ENCODE peak calls at places on chromosomes 5 and 9, in five cellular contexts. H is CD8-positive, alpha-beta T cell; D is activated naive CD8-positive, alpha-beta T cell treated with anti-CD3 and anti-CD28 coated beads, Interleukin-2, amount 10 ng/mL, durations not matched to agents 7 days and 5 days; O is left cardiac atrium; X is stimulated activated effector memory CD8-positive, alpha-beta T cell treated with anti-CD3 and anti-CD28 coated beads, Interleukin-12 subunit alpha, Interleukin-12 subunit beta, amount 100 ng/mL, for 72 hours. Y is an unnamed sample.
A peak's percentile ranks its signal among the peaks of the same experiment; 100 is the strongest.

GRCh38 chr9:18888241-18888794 is 144.7 kb downstream of the SAXO1 start:
- ATAC-seq in D (no peak), O (peak; percentile 86), X (no peak), H (no peak), Y (no peak)

GRCh38 chr9:71762900-71763653 is 5.2 kb downstream of the CEMIP2 start:
- ATAC-seq in O (no peak), X (no peak), D (no peak), H (no peak), Y (no peak)

GRCh38 chr9:29773676-29774075 is 2200.4 kb upstream of the C9orf72 start:
- ATAC-seq in O (no peak), D (no peak), H (no peak), X (no peak), Y (no peak)

GRCh38 chr5:74375271-74375670 is 265.3 kb downstream of the ENC1 start:
- ATAC-seq in D (no peak), H (no peak), O (no peak), X (no peak), Y (no peak)

GRCh38 chr5:132463808-132464154 is 26.8 kb downstream of the IRF1 start:
- ATAC-seq in X (no peak), H (no peak), O (no peak), D (no peak), Y (no peak)

GRCh38 chr5:172771439-172772111 is 580 bp upstream of the DUSP1 start:
- ATAC-seq in X (no peak), D (no peak), O (no peak), H (peak; percentile 5), Y (no peak)

GRCh38 chr5:109707531-109707930 is 17.8 kb downstream of the MAN2A1 start:
- ATAC-seq in H (peak; percentile 29), D (no peak), O (no peak), X (no peak), Y (no peak)

GRCh38 chr5:36181709-36182262 is 29.9 kb downstream of the SKP2 start:
- ATAC-seq in X (no peak), O (no peak), D (no peak), H (no peak), Y (no peak)

GRCh38 chr9:13269589-13270452 is 9.7 kb downstream of the MPDZ start:
- ATAC-seq in X (no peak), O (peak; percentile 55), D (no peak), H (no peak), Y (no peak)

GRCh38 chr9:385818-386398 is 171.2 kb downstream of the DOCK8 start:
- ATAC-seq in O (peak; percentile 92), D (peak; percentile 33), X (peak; percentile 62), H (peak; percentile 69), Y (peak; percentile 55)